ENCODE peak calls at places on chromosomes 6 and 20, in seven cellular contexts. One of them, this sample, is unnamed. For H3K4me1, the result is how much of the 10 kb centered on the place peaks cover.

GRCh38 chr20:55103188-55103587 is 627.8 kb downstream of the DOK5 start:
- DNase-seq in neuronal stem cell: no peak
- DNase-seq in fibroblast of lung: no peak
- DNase-seq in cardiac muscle cell: no peak
- DNase-seq in iPS DF 6.9: no peak
- DNase-seq in naive thymus-derived CD4-positive, alpha-beta T cell: no peak
- DNase-seq in CD8-positive, alpha-beta T cell: no peak
- DNase-seq in this sample: no peak

GRCh38 chr6:107976267-107976783 is 18.3 kb upstream of the SEC63 start:
- DNase-seq in neuronal stem cell: no peak
- DNase-seq in fibroblast of lung: no peak
- DNase-seq in cardiac muscle cell: no peak
- DNase-seq in iPS DF 6.9: no peak
- DNase-seq in naive thymus-derived CD4-positive, alpha-beta T cell: no peak
- DNase-seq in CD8-positive, alpha-beta T cell: no peak
- DNase-seq in this sample: no peak

GRCh38 chr20:5928831-5929715 is 21.3 kb downstream of the TRMT6 start:
- DNase-seq in neuronal stem cell: no peak
- DNase-seq in fibroblast of lung: no peak
- DNase-seq in cardiac muscle cell: no peak
- DNase-seq in iPS DF 6.9: no peak
- DNase-seq in naive thymus-derived CD4-positive, alpha-beta T cell: no peak
- DNase-seq in CD8-positive, alpha-beta T cell: no peak
- DNase-seq in this sample: no peak

GRCh38 chr20:1555952-1556351 is 1.6 kb downstream of the SIRPD start:
- DNase-seq in neuronal stem cell: no peak
- DNase-seq in fibroblast of lung: no peak
- DNase-seq in cardiac muscle cell: no peak
- DNase-seq in iPS DF 6.9: no peak
- DNase-seq in naive thymus-derived CD4-positive, alpha-beta T cell: peak
- DNase-seq in CD8-positive, alpha-beta T cell: no peak
- DNase-seq in this sample: no peak

GRCh38 chr6:47727391-47727790 is 29.0 kb downstream of the ADGRF4 start:
- DNase-seq in neuronal stem cell: no peak
- DNase-seq in fibroblast of lung: peak
- DNase-seq in cardiac muscle cell: no peak
- DNase-seq in iPS DF 6.9: no peak
- DNase-seq in naive thymus-derived CD4-positive, alpha-beta T cell: no peak
- DNase-seq in CD8-positive, alpha-beta T cell: no peak
- DNase-seq in this sample: no peak

GRCh38 chr20:58147628-58148370 is 80.7 kb downstream of the ANKRD60 start:
- DNase-seq in neuronal stem cell: no peak
- DNase-seq in fibroblast of lung: no peak
- DNase-seq in cardiac muscle cell: no peak
- DNase-seq in iPS DF 6.9: no peak
- DNase-seq in naive thymus-derived CD4-positive, alpha-beta T cell: no peak
- DNase-seq in CD8-positive, alpha-beta T cell: no peak
- DNase-seq in this sample: no peak

GRCh38 chr6:158777510-158777909 is 41.7 kb downstream of the EZR start:
- DNase-seq in neuronal stem cell: no peak
- DNase-seq in fibroblast of lung: no peak
- DNase-seq in cardiac muscle cell: no peak
- DNase-seq in iPS DF 6.9: no peak
- DNase-seq in naive thymus-derived CD4-positive, alpha-beta T cell: no peak
- DNase-seq in CD8-positive, alpha-beta T cell: no peak
- DNase-seq in this sample: no peak

GRCh38 chr6:42692151-42692911 is 30.1 kb downstream of the PRPH2 start:
- DNase-seq in neuronal stem cell: no peak
- DNase-seq in fibroblast of lung: peak
- DNase-seq in cardiac muscle cell: no peak
- DNase-seq in iPS DF 6.9: no peak
- DNase-seq in naive thymus-derived CD4-positive, alpha-beta T cell: no peak
- DNase-seq in CD8-positive, alpha-beta T cell: no peak
- DNase-seq in this sample: no peak

GRCh38 chr20:17227669-17228623 is 1.1 kb downstream of the PCSK2 start:
- DNase-seq in neuronal stem cell: peak
- DNase-seq in fibroblast of lung: no peak
- DNase-seq in cardiac muscle cell: peak
- DNase-seq in iPS DF 6.9: no peak
- DNase-seq in naive thymus-derived CD4-positive, alpha-beta T cell: no peak
- DNase-seq in CD8-positive, alpha-beta T cell: no peak
- DNase-seq in this sample: no peak

GRCh38 chr6:112927641-112928040 is 580.5 kb downstream of the RFPL4B start:
- DNase-seq in neuronal stem cell: no peak
- DNase-seq in fibroblast of lung: peak
- DNase-seq in cardiac muscle cell: no peak
- DNase-seq in iPS DF 6.9: no peak
- DNase-seq in naive thymus-derived CD4-positive, alpha-beta T cell: no peak
- DNase-seq in CD8-positive, alpha-beta T cell: no peak
- DNase-seq in this sample: no peak

GRCh38 chr20:37296371-37296770 is 6.9 kb downstream of the MANBAL start:
- DNase-seq in neuronal stem cell: no peak
- DNase-seq in fibroblast of lung: no peak
- DNase-seq in cardiac muscle cell: no peak
- DNase-seq in iPS DF 6.9: no peak
- DNase-seq in naive thymus-derived CD4-positive, alpha-beta T cell: no peak
- DNase-seq in CD8-positive, alpha-beta T cell: no peak
- DNase-seq in this sample: no peak

GRCh38 chr20:46752639-46753235 is 43.3 kb downstream of the SLC2A10 start:
- DNase-seq in neuronal stem cell: peak
- DNase-seq in fibroblast of lung: peak
- DNase-seq in cardiac muscle cell: peak
- DNase-seq in iPS DF 6.9: no peak
- DNase-seq in naive thymus-derived CD4-positive, alpha-beta T cell: peak
- DNase-seq in CD8-positive, alpha-beta T cell: peak
- DNase-seq in this sample: no peak

GRCh38 chr20:46682063-46682821 is 7.0 kb downstream of the TP53RK start:
- DNase-seq in neuronal stem cell: no peak
- DNase-seq in fibroblast of lung: no peak
- DNase-seq in cardiac muscle cell: no peak
- DNase-seq in iPS DF 6.9: no peak
- DNase-seq in naive thymus-derived CD4-positive, alpha-beta T cell: no peak
- DNase-seq in CD8-positive, alpha-beta T cell: no peak
- DNase-seq in this sample: no peak

GRCh38 chr6:298233-299049 is 6.2 kb downstream of the DUSP22 start:
- DNase-seq in neuronal stem cell: no peak
- DNase-seq in fibroblast of lung: no peak
- DNase-seq in cardiac muscle cell: no peak
- DNase-seq in iPS DF 6.9: no peak
- DNase-seq in naive thymus-derived CD4-positive, alpha-beta T cell: no peak
- DNase-seq in CD8-positive, alpha-beta T cell: no peak
- DNase-seq in this sample: no peak

GRCh38 chr6:10793695-10794094 is 44.6 kb downstream of the MAK start:
- DNase-seq in neuronal stem cell: no peak
- DNase-seq in fibroblast of lung: no peak
- DNase-seq in cardiac muscle cell: no peak
- DNase-seq in iPS DF 6.9: no peak
- DNase-seq in naive thymus-derived CD4-positive, alpha-beta T cell: no peak
- DNase-seq in CD8-positive, alpha-beta T cell: no peak
- DNase-seq in this sample: no peak

GRCh38 chr6:13671742-13672141 is 39.9 kb downstream of the RANBP9 start:
- DNase-seq in neuronal stem cell: no peak
- DNase-seq in fibroblast of lung: no peak
- DNase-seq in cardiac muscle cell: no peak
- DNase-seq in iPS DF 6.9: no peak
- DNase-seq in naive thymus-derived CD4-positive, alpha-beta T cell: no peak
- DNase-seq in CD8-positive, alpha-beta T cell: no peak
- DNase-seq in this sample: no peak

GRCh38 chr6:116764557-116764960 is 960 bp downstream of the FAM162B start:
- DNase-seq in neuronal stem cell: peak
- DNase-seq in fibroblast of lung: peak
- DNase-seq in cardiac muscle cell: peak
- DNase-seq in iPS DF 6.9: no peak
- DNase-seq in naive thymus-derived CD4-positive, alpha-beta T cell: no peak
- DNase-seq in CD8-positive, alpha-beta T cell: no peak
- DNase-seq in this sample: peak

GRCh38 chr20:7695622-7696021 is 244.6 kb downstream of the HAO1 start:
- DNase-seq in neuronal stem cell: no peak
- DNase-seq in fibroblast of lung: no peak
- DNase-seq in cardiac muscle cell: no peak
- DNase-seq in iPS DF 6.9: no peak
- DNase-seq in naive thymus-derived CD4-positive, alpha-beta T cell: no peak
- DNase-seq in CD8-positive, alpha-beta T cell: no peak
- DNase-seq in this sample: no peak

GRCh38 chr6:144897441-144897921 is 612.3 kb downstream of the UTRN start:
- DNase-seq in neuronal stem cell: no peak
- DNase-seq in fibroblast of lung: peak
- DNase-seq in cardiac muscle cell: no peak
- DNase-seq in iPS DF 6.9: no peak
- DNase-seq in naive thymus-derived CD4-positive, alpha-beta T cell: no peak
- DNase-seq in CD8-positive, alpha-beta T cell: no peak
- DNase-seq in this sample: no peak

GRCh38 chr6:41442800-41443501 is 103.2 kb upstream of the FOXP4 start:
- DNase-seq in neuronal stem cell: no peak
- DNase-seq in fibroblast of lung: peak
- DNase-seq in cardiac muscle cell: peak
- DNase-seq in iPS DF 6.9: no peak
- DNase-seq in naive thymus-derived CD4-positive, alpha-beta T cell: no peak
- DNase-seq in CD8-positive, alpha-beta T cell: peak
- DNase-seq in this sample: no peak

GRCh38 chr6:5667737-5668136 is 339.0 kb downstream of the NRN1 start:
- DNase-seq in neuronal stem cell: no peak
- DNase-seq in fibroblast of lung: no peak
- DNase-seq in cardiac muscle cell: no peak
- DNase-seq in iPS DF 6.9: no peak
- DNase-seq in naive thymus-derived CD4-positive, alpha-beta T cell: peak
- DNase-seq in CD8-positive, alpha-beta T cell: no peak
- DNase-seq in this sample: no peak

GRCh38 chr20:3747471-3747870 is 15.0 kb downstream of the HSPA12B start:
- DNase-seq in neuronal stem cell: no peak
- DNase-seq in fibroblast of lung: no peak
- DNase-seq in cardiac muscle cell: no peak
- DNase-seq in iPS DF 6.9: no peak
- DNase-seq in naive thymus-derived CD4-positive, alpha-beta T cell: no peak
- DNase-seq in CD8-positive, alpha-beta T cell: no peak
- DNase-seq in this sample: no peak

GRCh38 chr6:124389127-124389526 is 573.1 kb upstream of the RNF217 start:
- DNase-seq in neuronal stem cell: no peak
- DNase-seq in fibroblast of lung: peak
- DNase-seq in cardiac muscle cell: no peak
- DNase-seq in iPS DF 6.9: no peak
- DNase-seq in naive thymus-derived CD4-positive, alpha-beta T cell: no peak
- DNase-seq in CD8-positive, alpha-beta T cell: no peak
- DNase-seq in this sample: no peak

GRCh38 chr20:63891061-63892002 is 3.6 kb upstream of the DNAJC5 start:
- DNase-seq in neuronal stem cell: no peak
- DNase-seq in fibroblast of lung: no peak
- DNase-seq in cardiac muscle cell: no peak
- DNase-seq in iPS DF 6.9: no peak
- DNase-seq in naive thymus-derived CD4-positive, alpha-beta T cell: no peak
- DNase-seq in CD8-positive, alpha-beta T cell: no peak
- DNase-seq in this sample: no peak

GRCh38 chr20:63890616-63891015 is 4.3 kb upstream of the DNAJC5 start:
- DNase-seq in neuronal stem cell: no peak
- DNase-seq in fibroblast of lung: no peak
- DNase-seq in cardiac muscle cell: no peak
- DNase-seq in iPS DF 6.9: no peak
- DNase-seq in naive thymus-derived CD4-positive, alpha-beta T cell: no peak
- DNase-seq in CD8-positive, alpha-beta T cell: no peak
- DNase-seq in this sample: no peak

GRCh38 chr20:63892402-63892801 is 2.5 kb upstream of the DNAJC5 start:
- DNase-seq in neuronal stem cell: no peak
- DNase-seq in fibroblast of lung: no peak
- DNase-seq in cardiac muscle cell: no peak
- DNase-seq in iPS DF 6.9: no peak
- DNase-seq in naive thymus-derived CD4-positive, alpha-beta T cell: no peak
- DNase-seq in CD8-positive, alpha-beta T cell: no peak
- DNase-seq in this sample: no peak

GRCh38 chr20:63889241-63890200 is 5.4 kb upstream of the DNAJC5 start:
- DNase-seq in neuronal stem cell: no peak
- DNase-seq in fibroblast of lung: no peak
- DNase-seq in cardiac muscle cell: no peak
- DNase-seq in iPS DF 6.9: no peak
- DNase-seq in naive thymus-derived CD4-positive, alpha-beta T cell: no peak
- DNase-seq in CD8-positive, alpha-beta T cell: no peak
- DNase-seq in this sample: no peak

GRCh38 chr20:63890201-63890576 is 4.7 kb upstream of the DNAJC5 start:
- DNase-seq in neuronal stem cell: no peak
- DNase-seq in fibroblast of lung: peak
- DNase-seq in cardiac muscle cell: no peak
- DNase-seq in iPS DF 6.9: no peak
- DNase-seq in naive thymus-derived CD4-positive, alpha-beta T cell: no peak
- DNase-seq in CD8-positive, alpha-beta T cell: no peak
- DNase-seq in this sample: no peak
- H3K4me3 ChIP-seq in neuronal stem cell: no peak
- H3K4me3 ChIP-seq in fibroblast of lung: no peak
- H3K4me3 ChIP-seq in cardiac muscle cell: no peak
- H3K4me3 ChIP-seq in iPS DF 6.9: no peak
- H3K4me3 ChIP-seq in naive thymus-derived CD4-positive, alpha-beta T cell: no peak
- H3K4me3 ChIP-seq in CD8-positive, alpha-beta T cell: no peak
- H3K4me3 ChIP-seq in this sample: no peak

GRCh38 chr6:132512342-132512637 is 626 bp downstream of the STX7 start:
- DNase-seq in neuronal stem cell: no peak
- DNase-seq in fibroblast of lung: no peak
- DNase-seq in cardiac muscle cell: no peak
- DNase-seq in iPS DF 6.9: no peak
- DNase-seq in naive thymus-derived CD4-positive, alpha-beta T cell: no peak
- DNase-seq in CD8-positive, alpha-beta T cell: no peak
- DNase-seq in this sample: no peak
- H3K4me1 ChIP-seq in neuronal stem cell: under half
- H3K4me1 ChIP-seq in fibroblast of lung: under half
- H3K4me1 ChIP-seq in cardiac muscle cell: under half
- H3K4me1 ChIP-seq in iPS DF 6.9: under half
- H3K4me1 ChIP-seq in naive thymus-derived CD4-positive, alpha-beta T cell: under half
- H3K4me1 ChIP-seq in CD8-positive, alpha-beta T cell: under half
- H3K4me1 ChIP-seq in this sample: under half

GRCh38 chr6:70118670-70119069 is 184.2 kb downstream of the COL9A1 start:
- DNase-seq in neuronal stem cell: no peak
- DNase-seq in fibroblast of lung: no peak
- DNase-seq in cardiac muscle cell: no peak
- DNase-seq in iPS DF 6.9: no peak
- DNase-seq in naive thymus-derived CD4-positive, alpha-beta T cell: no peak
- DNase-seq in CD8-positive, alpha-beta T cell: no peak
- DNase-seq in this sample: no peak

GRCh38 chr6:70124443-70124842 is 178.4 kb downstream of the COL9A1 start:
- DNase-seq in neuronal stem cell: no peak
- DNase-seq in fibroblast of lung: no peak
- DNase-seq in cardiac muscle cell: no peak
- DNase-seq in iPS DF 6.9: no peak
- DNase-seq in naive thymus-derived CD4-positive, alpha-beta T cell: no peak
- DNase-seq in CD8-positive, alpha-beta T cell: no peak
- DNase-seq in this sample: no peak

GRCh38 chr6:70124882-70125535 is 177.9 kb downstream of the COL9A1 start:
- DNase-seq in neuronal stem cell: no peak
- DNase-seq in fibroblast of lung: peak
- DNase-seq in cardiac muscle cell: no peak
- DNase-seq in iPS DF 6.9: no peak
- DNase-seq in naive thymus-derived CD4-positive, alpha-beta T cell: no peak
- DNase-seq in CD8-positive, alpha-beta T cell: no peak
- DNase-seq in this sample: no peak

GRCh38 chr6:70119218-70119835 is 183.6 kb downstream of the COL9A1 start:
- DNase-seq in neuronal stem cell: no peak
- DNase-seq in fibroblast of lung: no peak
- DNase-seq in cardiac muscle cell: no peak
- DNase-seq in iPS DF 6.9: no peak
- DNase-seq in naive thymus-derived CD4-positive, alpha-beta T cell: no peak
- DNase-seq in CD8-positive, alpha-beta T cell: no peak
- DNase-seq in this sample: no peak
- H3K4me3 ChIP-seq in neuronal stem cell: no peak
- H3K4me3 ChIP-seq in fibroblast of lung: no peak
- H3K4me3 ChIP-seq in cardiac muscle cell: no peak
- H3K4me3 ChIP-seq in iPS DF 6.9: no peak
- H3K4me3 ChIP-seq in naive thymus-derived CD4-positive, alpha-beta T cell: no peak
- H3K4me3 ChIP-seq in CD8-positive, alpha-beta T cell: no peak
- H3K4me3 ChIP-seq in this sample: no peak

GRCh38 chr6:168366473-168366872 is 46.9 kb upstream of the DACT2 start:
- DNase-seq in neuronal stem cell: no peak
- DNase-seq in fibroblast of lung: no peak
- DNase-seq in cardiac muscle cell: no peak
- DNase-seq in iPS DF 6.9: no peak
- DNase-seq in naive thymus-derived CD4-positive, alpha-beta T cell: no peak
- DNase-seq in CD8-positive, alpha-beta T cell: no peak
- DNase-seq in this sample: no peak
- H3K4me1 ChIP-seq in neuronal stem cell: under half
- H3K4me1 ChIP-seq in fibroblast of lung: under half
- H3K4me1 ChIP-seq in cardiac muscle cell: under half
- H3K4me1 ChIP-seq in iPS DF 6.9: under half
- H3K4me1 ChIP-seq in naive thymus-derived CD4-positive, alpha-beta T cell: under half
- H3K4me1 ChIP-seq in CD8-positive, alpha-beta T cell: under half
- H3K4me1 ChIP-seq in this sample: under half

This sample was measured in right lobe of liver.